ENCODE peak calls at places on chromosomes 11 and 22, in eight cellular contexts. One of them, this sample, is unnamed.

GRCh38 chr11:17014774-17015638 is 792 bp upstream of the PLEKHA7 start:
- DNase-seq in iris pigment epithelial cell: peak
- DNase-seq in activated gamma-delta T cell treated with Interleukin-2 at 50 U/mL for 16 hours: peak
- DNase-seq in Peyer's patch: no peak
- DNase-seq in left ventricle myocardium inferior: no peak
- DNase-seq in M059J: peak
- DNase-seq in sciatic nerve: no peak
- DNase-seq in stimulated activated CD4-positive, alpha-beta T cell treated with anti-CD3 and anti-CD28 coated beads, Interleukin-2, amount 100 ng/mL, for 48 hours: no peak
- DNase-seq in this sample: peak

GRCh38 chr11:129148487-129148886 is 43.6 kb downstream of the ARHGAP32 start:
- DNase-seq in iris pigment epithelial cell: no peak
- DNase-seq in activated gamma-delta T cell treated with Interleukin-2 at 50 U/mL for 16 hours: no peak
- DNase-seq in left ventricle myocardium inferior: no peak
- DNase-seq in Peyer's patch: no peak
- DNase-seq in stimulated activated CD4-positive, alpha-beta T cell treated with anti-CD3 and anti-CD28 coated beads, Interleukin-2, amount 100 ng/mL, for 48 hours: no peak
- DNase-seq in sciatic nerve: no peak
- DNase-seq in M059J: no peak
- DNase-seq in this sample: no peak

GRCh38 chr22:40603088-40603605 is 33.4 kb downstream of the MRTFA start:
- DNase-seq in sciatic nerve: no peak
- DNase-seq in iris pigment epithelial cell: peak
- DNase-seq in M059J: peak
- DNase-seq in left ventricle myocardium inferior: no peak
- DNase-seq in stimulated activated CD4-positive, alpha-beta T cell treated with anti-CD3 and anti-CD28 coated beads, Interleukin-2, amount 100 ng/mL, for 48 hours: no peak
- DNase-seq in activated gamma-delta T cell treated with Interleukin-2 at 50 U/mL for 16 hours: no peak
- DNase-seq in Peyer's patch: no peak
- DNase-seq in this sample: no peak

GRCh38 chr11:1226981-1227550 is 4.2 kb downstream of the MUC5B start:
- DNase-seq in left ventricle myocardium inferior: no peak
- DNase-seq in M059J: no peak
- DNase-seq in sciatic nerve: peak
- DNase-seq in activated gamma-delta T cell treated with Interleukin-2 at 50 U/mL for 16 hours: no peak
- DNase-seq in iris pigment epithelial cell: peak
- DNase-seq in stimulated activated CD4-positive, alpha-beta T cell treated with anti-CD3 and anti-CD28 coated beads, Interleukin-2, amount 100 ng/mL, for 48 hours: no peak
- DNase-seq in Peyer's patch: no peak
- DNase-seq in this sample: no peak

GRCh38 chr11:45155627-45156180 is 9.3 kb downstream of the PRDM11 start:
- DNase-seq in activated gamma-delta T cell treated with Interleukin-2 at 50 U/mL for 16 hours: no peak
- DNase-seq in M059J: no peak
- DNase-seq in iris pigment epithelial cell: no peak
- DNase-seq in stimulated activated CD4-positive, alpha-beta T cell treated with anti-CD3 and anti-CD28 coated beads, Interleukin-2, amount 100 ng/mL, for 48 hours: no peak
- DNase-seq in sciatic nerve: no peak
- DNase-seq in Peyer's patch: no peak
- DNase-seq in left ventricle myocardium inferior: no peak
- DNase-seq in this sample: no peak

GRCh38 chr11:110286298-110287040 is 9.9 kb downstream of the RDX start:
- DNase-seq in iris pigment epithelial cell: no peak
- DNase-seq in sciatic nerve: no peak
- DNase-seq in Peyer's patch: no peak
- DNase-seq in stimulated activated CD4-positive, alpha-beta T cell treated with anti-CD3 and anti-CD28 coated beads, Interleukin-2, amount 100 ng/mL, for 48 hours: no peak
- DNase-seq in activated gamma-delta T cell treated with Interleukin-2 at 50 U/mL for 16 hours: no peak
- DNase-seq in M059J: no peak
- DNase-seq in left ventricle myocardium inferior: no peak
- DNase-seq in this sample: no peak

GRCh38 chr11:11949482-11949881 is 58.9 kb downstream of the DKK3 start:
- DNase-seq in stimulated activated CD4-positive, alpha-beta T cell treated with anti-CD3 and anti-CD28 coated beads, Interleukin-2, amount 100 ng/mL, for 48 hours: no peak
- DNase-seq in Peyer's patch: no peak
- DNase-seq in activated gamma-delta T cell treated with Interleukin-2 at 50 U/mL for 16 hours: no peak
- DNase-seq in sciatic nerve: no peak
- DNase-seq in iris pigment epithelial cell: no peak
- DNase-seq in left ventricle myocardium inferior: no peak
- DNase-seq in M059J: no peak
- DNase-seq in this sample: no peak

GRCh38 chr22:50569041-50569459 is 6.3 kb upstream of the SYCE3 start:
- DNase-seq in M059J: no peak
- DNase-seq in Peyer's patch: no peak
- DNase-seq in activated gamma-delta T cell treated with Interleukin-2 at 50 U/mL for 16 hours: no peak
- DNase-seq in sciatic nerve: no peak
- DNase-seq in stimulated activated CD4-positive, alpha-beta T cell treated with anti-CD3 and anti-CD28 coated beads, Interleukin-2, amount 100 ng/mL, for 48 hours: no peak
- DNase-seq in left ventricle myocardium inferior: no peak
- DNase-seq in iris pigment epithelial cell: no peak
- DNase-seq in this sample: peak

GRCh38 chr11:105429421-105429965 is 180.4 kb upstream of the GRIA4 start:
- DNase-seq in M059J: no peak
- DNase-seq in left ventricle myocardium inferior: no peak
- DNase-seq in sciatic nerve: no peak
- DNase-seq in stimulated activated CD4-positive, alpha-beta T cell treated with anti-CD3 and anti-CD28 coated beads, Interleukin-2, amount 100 ng/mL, for 48 hours: no peak
- DNase-seq in activated gamma-delta T cell treated with Interleukin-2 at 50 U/mL for 16 hours: no peak
- DNase-seq in Peyer's patch: no peak
- DNase-seq in iris pigment epithelial cell: no peak
- DNase-seq in this sample: no peak

GRCh38 chr11:108947654-108948570 is 283.0 kb downstream of the DDX10 start:
- DNase-seq in left ventricle myocardium inferior: no peak
- DNase-seq in activated gamma-delta T cell treated with Interleukin-2 at 50 U/mL for 16 hours: no peak
- DNase-seq in iris pigment epithelial cell: peak
- DNase-seq in sciatic nerve: no peak
- DNase-seq in Peyer's patch: no peak
- DNase-seq in M059J: peak
- DNase-seq in stimulated activated CD4-positive, alpha-beta T cell treated with anti-CD3 and anti-CD28 coated beads, Interleukin-2, amount 100 ng/mL, for 48 hours: no peak
- DNase-seq in this sample: no peak